ENCODE peak calls at places on chromosomes 16 and 17, in seven cellular contexts. B, K, L, D, G, N and S are unnamed samples.

GRCh38 chr17:59963738-59964454 is 644 bp downstream of the RNFT1 start:
- DNase-seq in B (peak), K (no peak), L (peak), D (no peak), G (no peak), N (peak), S (peak)

GRCh38 chr17:46876353-46876887 is 25.0 kb downstream of the WNT9B start:
- DNase-seq in B (no peak), K (peak), L (peak), D (no peak), G (no peak), N (no peak), S (no peak)

GRCh38 chr17:43988301-43988700 is 16.1 kb upstream of the NAGS start:
- DNase-seq in B (no peak), K (no peak), L (no peak), D (no peak), G (no peak), N (no peak), S (no peak)

GRCh38 chr16:88448461-88449266 is 4.4 kb upstream of the ZFPM1 start:
- DNase-seq in B (no peak), K (no peak), L (no peak), D (no peak), G (no peak), N (peak), S (peak)

GRCh38 chr16:27759301-27759871 is 209.4 kb downstream of the KATNIP start:
- DNase-seq in B (no peak), K (peak), L (no peak), D (no peak), G (no peak), N (no peak), S (no peak)

GRCh38 chr17:74566132-74566753 is 1.1 kb downstream of the CD300H start:
- DNase-seq in B (no peak), K (peak), L (peak), D (no peak), G (no peak), N (peak), S (peak)

GRCh38 chr16:51163366-51163765 is 12.3 kb upstream of the SALL1 start:
- DNase-seq in B (no peak), K (no peak), L (no peak), D (no peak), G (no peak), N (no peak), S (no peak)

GRCh38 chr16:11349599-11350276 is 4.5 kb downstream of the RMI2 start:
- DNase-seq in B (peak), K (peak), L (no peak), D (peak), G (no peak), N (peak), S (peak)

GRCh38 chr17:69880591-69881112 is 194.4 kb upstream of the KCNJ16 start:
- DNase-seq in B (no peak), K (no peak), L (no peak), D (no peak), G (no peak), N (no peak), S (no peak)

GRCh38 chr17:21296097-21297025 is 11.8 kb downstream of the MAP2K3 start:
- DNase-seq in B (no peak), K (no peak), L (no peak), D (peak), G (no peak), N (peak), S (no peak)

GRCh38 chr17:12554251-12554650 is 111.4 kb upstream of the MYOCD start:
- DNase-seq in B (no peak), K (no peak), L (no peak), D (no peak), G (no peak), N (no peak), S (no peak)

GRCh38 chr17:61816538-61816937 is 46.8 kb downstream of the BRIP1 start:
- DNase-seq in B (no peak), K (no peak), L (no peak), D (no peak), G (no peak), N (peak), S (peak)

GRCh38 chr16:6105115-6105514 is 1007.5 kb upstream of the EEF2KMT start:
- DNase-seq in B (no peak), K (no peak), L (no peak), D (no peak), G (no peak), N (no peak), S (no peak)

GRCh38 chr17:8226536-8227237 is 16.3 kb upstream of the AURKB start:
- DNase-seq in B (peak), K (peak), L (no peak), D (peak), G (no peak), N (peak), S (peak)

GRCh38 chr16:67563708-67564468 is 1.6 kb downstream of the CTCF start:
- DNase-seq in B (peak), K (no peak), L (no peak), D (no peak), G (no peak), N (peak), S (peak)

GRCh38 chr16:48434653-48435318 is 49.6 kb upstream of the SIAH1 start:
- DNase-seq in B (no peak), K (no peak), L (no peak), D (no peak), G (no peak), N (peak), S (peak)

GRCh38 chr17:588519-588918 is 126.1 kb downstream of the VPS53 start:
- DNase-seq in B (no peak), K (no peak), L (no peak), D (no peak), G (no peak), N (no peak), S (no peak)

GRCh38 chr16:11727945-11728543 is 14.6 kb downstream of the TXNDC11 start:
- DNase-seq in B (no peak), K (no peak), L (no peak), D (no peak), G (no peak), N (peak), S (peak)

GRCh38 chr17:82204831-82205719 is 7.6 kb downstream of the CCDC57 start:
- DNase-seq in B (no peak), K (no peak), L (peak), D (no peak), G (no peak), N (peak), S (peak)

GRCh38 chr17:82734987-82735866 is at the start of gene FN3K:
- DNase-seq in B (peak), K (peak), L (peak), D (peak), G (no peak), N (no peak), S (no peak)

GRCh38 chr17:82497483-82498405 is 21.8 kb upstream of the FOXK2 start:
- DNase-seq in B (no peak), K (peak), L (no peak), D (no peak), G (no peak), N (peak), S (peak)

GRCh38 chr16:74575175-74575804 is 31.6 kb downstream of the GLG1 start:
- DNase-seq in B (no peak), K (no peak), L (no peak), D (no peak), G (no peak), N (no peak), S (no peak)

GRCh38 chr17:27573971-27574525 is 56.9 kb upstream of the LGALS9 start:
- DNase-seq in B (no peak), K (peak), L (no peak), D (no peak), G (no peak), N (peak), S (no peak)

GRCh38 chr16:23008041-23008440 is 141.2 kb downstream of the USP31 start:
- DNase-seq in B (no peak), K (no peak), L (no peak), D (no peak), G (no peak), N (no peak), S (no peak)